ENCODE peak calls at places on chromosomes 16 and 17, in ten cellular contexts. H, V, D, Q, M, I, G, N, F and J are unnamed samples.

GRCh38 chr17:266701-267656 is 85.5 kb upstream of the DOC2B start:
- DNase-seq in H (no peak), V (no peak), D (no peak), Q (no peak), M (no peak), I (no peak), G (peak; percentile 65), N (no peak), F (no peak), J (no peak)

GRCh38 chr16:79185681-79186080 is 414.9 kb downstream of the MAF start:
- DNase-seq in H (no peak), V (no peak), D (no peak), Q (no peak), M (no peak), I (no peak), G (no peak), N (no peak), F (no peak), J (no peak)

GRCh38 chr16:4273858-4274291 is 1.1 kb upstream of the TFAP4 start:
- DNase-seq in H (peak; percentile 40), V (peak; percentile 60), D (peak; percentile 68), Q (peak; percentile 85), M (peak; percentile 50), I (peak; percentile 47), G (peak; percentile 78), N (peak; percentile 61), F (no peak), J (peak; percentile 83)

GRCh38 chr16:50838165-50838564 is 96.3 kb downstream of the CYLD start:
- DNase-seq in H (no peak), V (no peak), D (no peak), Q (no peak), M (no peak), I (no peak), G (no peak), N (no peak), F (no peak), J (no peak)

GRCh38 chr17:2898255-2898926 is 102.2 kb downstream of the RAP1GAP2 start:
- DNase-seq in H (no peak), V (no peak), D (no peak), Q (no peak), M (no peak), I (no peak), G (no peak), N (no peak), F (no peak), J (no peak)

GRCh38 chr16:1972490-1972877 is 631 bp downstream of the TBL3 start:
- DNase-seq in H (no peak), V (no peak), D (no peak), Q (peak; percentile 47), M (no peak), I (no peak), G (no peak), N (no peak), F (no peak), J (no peak)

GRCh38 chr16:23950898-23951297 is 115.1 kb downstream of the PRKCB start:
- DNase-seq in H (no peak), V (no peak), D (no peak), Q (no peak), M (no peak), I (no peak), G (no peak), N (no peak), F (no peak), J (no peak)

GRCh38 chr16:17364319-17365210 is 106.2 kb downstream of the XYLT1 start:
- DNase-seq in H (peak; percentile 97), V (no peak), D (peak; percentile 54), Q (no peak), M (peak; percentile 73), I (peak; percentile 27), G (no peak), N (peak; percentile 93), F (no peak), J (no peak)

GRCh38 chr16:57609541-57610401 is 18.7 kb upstream of the ADGRG1 start:
- DNase-seq in H (no peak), V (peak; percentile 20), D (peak; percentile 37), Q (no peak), M (no peak), I (no peak), G (peak; percentile 46), N (no peak), F (peak; percentile 54), J (no peak)

GRCh38 chr16:77896357-77896972 is 108.1 kb downstream of the VAT1L start:
- DNase-seq in H (no peak), V (peak; percentile 49), D (no peak), Q (peak; percentile 36), M (no peak), I (no peak), G (no peak), N (peak; percentile 26), F (no peak), J (no peak)

GRCh38 chr16:82379601-82380000 is 209.6 kb upstream of the MPHOSPH6 start:
- DNase-seq in H (no peak), V (no peak), D (no peak), Q (no peak), M (no peak), I (no peak), G (no peak), N (no peak), F (no peak), J (no peak)

GRCh38 chr16:57859331-57859730 is 57.0 kb upstream of the KIFC3 start:
- DNase-seq in H (peak; percentile 10), V (no peak), D (no peak), Q (peak; percentile 95), M (peak; percentile 63), I (no peak), G (no peak), N (peak; percentile 63), F (no peak), J (no peak)

GRCh38 chr16:88442811-88443576 is 10.1 kb upstream of the ZFPM1 start:
- DNase-seq in H (peak; percentile 55), V (peak; percentile 85), D (peak; percentile 81), Q (peak; percentile 78), M (peak; percentile 60), I (peak; percentile 75), G (peak; percentile 80), N (peak; percentile 66), F (peak; percentile 70), J (no peak)

GRCh38 chr17:80968602-80969029 is 23.0 kb upstream of the CHMP6 start:
- DNase-seq in H (peak; percentile 60), V (peak; percentile 64), D (no peak), Q (no peak), M (peak; percentile 38), I (no peak), G (peak; percentile 73), N (no peak), F (no peak), J (no peak)

GRCh38 chr17:69335018-69335417 is 8.1 kb upstream of the ABCA5 start:
- DNase-seq in H (peak; percentile 59), V (no peak), D (no peak), Q (peak; percentile 76), M (peak; percentile 51), I (no peak), G (no peak), N (peak; percentile 22), F (no peak), J (peak; percentile 15)

GRCh38 chr17:59366040-59366757 is 34.7 kb downstream of the YPEL2 start:
- DNase-seq in H (no peak), V (peak; percentile 30), D (peak; percentile 63), Q (peak; percentile 98), M (no peak), I (no peak), G (peak; percentile 64), N (no peak), F (no peak), J (no peak)

GRCh38 chr17:73492802-73493139 is 151.5 kb downstream of the SDK2 start:
- DNase-seq in H (no peak), V (peak; percentile 90), D (no peak), Q (peak; percentile 93), M (no peak), I (no peak), G (no peak), N (no peak), F (no peak), J (no peak)

GRCh38 chr17:72361892-72362291 is 241.1 kb downstream of the SOX9 start:
- DNase-seq in H (no peak), V (no peak), D (no peak), Q (no peak), M (no peak), I (no peak), G (no peak), N (peak; percentile 41), F (no peak), J (no peak)

GRCh38 chr16:48131201-48131600 is 24.6 kb downstream of the ABCC12 start:
- DNase-seq in H (no peak), V (no peak), D (no peak), Q (no peak), M (no peak), I (no peak), G (no peak), N (no peak), F (no peak), J (no peak)

GRCh38 chr16:22183901-22184614 is 21.8 kb downstream of the SDR42E2 start:
- DNase-seq in H (no peak), V (no peak), D (no peak), Q (peak; percentile 46), M (no peak), I (no peak), G (no peak), N (no peak), F (no peak), J (no peak)

GRCh38 chr17:34913001-34913400 is 48.3 kb downstream of the CCT6B start:
- DNase-seq in H (no peak), V (no peak), D (no peak), Q (peak; percentile 92), M (no peak), I (no peak), G (no peak), N (no peak), F (no peak), J (no peak)

GRCh38 chr17:66270106-66270505 is 32.3 kb upstream of the PRKCA start:
- DNase-seq in H (no peak), V (no peak), D (no peak), Q (no peak), M (no peak), I (no peak), G (no peak), N (no peak), F (no peak), J (no peak)

GRCh38 chr17:29589524-29590260 is at the start of gene GIT1:
- DNase-seq in H (peak; percentile 80), V (peak; percentile 93), D (peak; percentile 89), Q (peak; percentile 91), M (peak; percentile 86), I (peak; percentile 68), G (peak; percentile 92), N (peak; percentile 88), F (no peak), J (no peak)

GRCh38 chr17:76539631-76540271 is at the start of gene PRCD:
- DNase-seq in H (no peak), V (no peak), D (no peak), Q (peak; percentile 71), M (no peak), I (no peak), G (peak; percentile 59), N (no peak), F (no peak), J (no peak)

GRCh38 chr16:80347002-80347401 is 193.8 kb upstream of the DYNLRB2 start:
- DNase-seq in H (no peak), V (no peak), D (no peak), Q (no peak), M (no peak), I (no peak), G (no peak), N (no peak), F (no peak), J (no peak)

GRCh38 chr16:30010817-30011504 is at the start of gene DOC2A:
- DNase-seq in H (no peak), V (peak; percentile 74), D (no peak), Q (peak; percentile 60), M (no peak), I (peak; percentile 20), G (no peak), N (no peak), F (no peak), J (no peak)

GRCh38 chr17:42067371-42068180 is 17.2 kb upstream of the C17orf113 start:
- DNase-seq in H (peak; percentile 24), V (peak; percentile 36), D (peak; percentile 54), Q (peak; percentile 91), M (peak; percentile 49), I (peak; percentile 63), G (peak; percentile 73), N (peak; percentile 54), F (peak; percentile 52), J (no peak)

GRCh38 chr17:3729881-3730280 is 6.2 kb downstream of the HASPIN start:
- DNase-seq in H (no peak), V (no peak), D (no peak), Q (no peak), M (no peak), I (no peak), G (no peak), N (no peak), F (no peak), J (no peak)